ENCODE peak calls at places on chromosomes 6 and 20, in four cellular contexts. V is esophagus muscularis mucosa, K is transverse colon, C is H1. Z is an unnamed sample.
A peak's percentile ranks its signal among the peaks of the same experiment; 100 is the strongest.

GRCh38 chr6:136774228-136775041 is 17.8 kb downstream of the MAP3K5 start:
- DNase-seq in V (no peak), K (no peak), C (no peak), Z (no peak)

GRCh38 chr20:2652724-2653510 is 485 bp downstream of the NOP56 start:
- DNase-seq in V (no peak), K (peak; percentile 12), C (no peak), Z (peak; percentile 74)

GRCh38 chr6:53790886-53791285 is 3.9 kb upstream of the LRRC1 start:
- DNase-seq in V (no peak), K (no peak), C (no peak), Z (no peak)

GRCh38 chr6:30556714-30556963 is 350 bp upstream of the GNL1 start:
- DNase-seq in V (peak; percentile 96), K (peak; percentile 91), C (no peak), Z (peak; percentile 95)

GRCh38 chr20:37384683-37385174 is 38.8 kb downstream of the SRC start:
- DNase-seq in V (no peak), K (peak; percentile 71), C (peak; percentile 94), Z (peak; percentile 76)

GRCh38 chr6:16302721-16303552 is 64.5 kb downstream of the GMPR start:
- DNase-seq in V (no peak), K (no peak), C (no peak), Z (no peak)

GRCh38 chr6:48535569-48535968 is 424.6 kb upstream of the PTCHD4 start:
- DNase-seq in V (no peak), K (no peak), C (no peak), Z (no peak)

GRCh38 chr6:87943191-87943590 is 104.5 kb upstream of the SPACA1 start:
- DNase-seq in V (peak; percentile 57), K (no peak), C (no peak), Z (no peak)

GRCh38 chr20:58712116-58712822 is 19.7 kb downstream of the NPEPL1 start:
- DNase-seq in V (peak; percentile 60), K (peak; percentile 5), C (peak; percentile 34), Z (peak; percentile 48)

GRCh38 chr20:18739785-18740184 is 73.8 kb upstream of the SCP2D1 start:
- DNase-seq in V (no peak), K (peak; percentile 42), C (no peak), Z (no peak)

GRCh38 chr20:48897298-48898044 is 24.0 kb upstream of the ARFGEF2 start:
- DNase-seq in V (no peak), K (no peak), C (no peak), Z (no peak)

GRCh38 chr20:4439461-4439860 is 282.2 kb upstream of the PRND start:
- DNase-seq in V (no peak), K (no peak), C (no peak), Z (no peak)

GRCh38 chr6:110509617-110510231 is 33.3 kb upstream of the SLC22A16 start:
- DNase-seq in V (no peak), K (no peak), C (no peak), Z (no peak)

GRCh38 chr6:6006428-6007310 is at the start of gene NRN1:
- DNase-seq in V (no peak), K (no peak), C (peak; percentile 54), Z (no peak)

GRCh38 chr6:1405221-1405620 is 15.8 kb downstream of the FOXF2 start:
- DNase-seq in V (no peak), K (no peak), C (no peak), Z (no peak)

GRCh38 chr20:45410887-45411286 is 2.8 kb downstream of the DBNDD2 start:
- DNase-seq in V (no peak), K (no peak), C (no peak), Z (no peak)

GRCh38 chr6:35955970-35956369 is 35.1 kb upstream of the SRPK1 start:
- DNase-seq in V (no peak), K (no peak), C (no peak), Z (no peak)

GRCh38 chr6:31834704-31835375 is 7.3 kb downstream of the HSPA1B start:
- DNase-seq in V (peak; percentile 96), K (peak; percentile 81), C (peak; percentile 89), Z (peak; percentile 90)

DNA sequence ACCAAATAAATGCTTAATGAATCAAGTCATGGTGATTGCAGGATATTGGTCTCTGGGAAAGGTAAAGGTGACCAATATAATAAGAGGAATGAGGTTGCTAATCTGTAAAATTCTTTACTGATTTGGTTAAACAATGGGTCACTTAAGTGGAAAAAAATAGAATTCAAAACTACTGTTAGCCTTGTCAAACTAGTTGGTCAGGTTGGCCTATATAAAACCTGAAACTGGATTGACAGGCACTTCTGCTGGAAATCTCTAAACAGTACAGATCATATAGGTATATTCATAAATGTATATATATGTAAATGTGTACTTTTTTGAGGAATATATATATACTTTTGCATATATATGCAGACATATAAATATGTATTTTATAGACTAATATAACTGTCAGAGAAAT is 19.7 kb downstream of the PLCB4 start:
- DNase-seq in V (no peak), K (no peak), C (no peak), Z (no peak)
- TF ChIP-seq POLR2AphosphoS5 in V (no peak), K (no peak), C (no peak), Z (no peak)

GRCh38 chr20:50264534-50265145 is 74.0 kb downstream of the CEBPB start:
- DNase-seq in V (no peak), K (no peak), C (no peak), Z (no peak)
- TF ChIP-seq EP300 in V (no peak), K (no peak), C (no peak), Z (no peak)

GRCh38 chr20:14234666-14235295 is 102.6 kb downstream of the FLRT3 start:
- DNase-seq in V (no peak), K (no peak), C (no peak), Z (no peak)

GRCh38 chr20:14232650-14233049 is 104.8 kb downstream of the FLRT3 start:
- DNase-seq in V (no peak), K (no peak), C (no peak), Z (no peak)

DNA sequence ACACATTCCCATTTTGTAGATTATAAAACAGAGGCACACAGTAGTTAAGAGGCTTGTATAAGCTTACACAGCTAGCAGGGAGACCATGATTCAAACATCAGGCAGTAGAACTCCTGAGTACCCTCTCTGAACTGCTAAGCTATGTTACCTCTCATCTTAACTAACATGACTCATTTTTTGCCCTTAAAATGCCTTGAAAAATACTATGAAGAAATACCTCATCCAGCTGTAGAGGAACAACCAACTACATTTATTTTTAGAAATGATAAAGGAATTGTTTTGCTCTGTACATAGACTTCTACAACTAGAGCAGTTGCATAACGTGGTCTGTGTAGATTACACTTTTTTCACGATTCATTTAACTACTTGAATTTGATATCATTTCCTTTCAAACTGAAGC is 102.1 kb downstream of the FLRT3 start:
- DNase-seq in V (no peak), K (no peak), C (no peak), Z (no peak)
- H3K4me3 ChIP-seq in V (no peak overlapping the region), K (no peak overlapping the region), C (no peak overlapping the region), Z (no peak overlapping the region)

GRCh38 chr6:26195376-26195923 is 108.2 kb downstream of the HFE start:
- DNase-seq in V (peak; percentile 95), K (peak; percentile 93), C (peak; percentile 64), Z (peak; percentile 94)
- TF ChIP-seq POLR2AphosphoS5 in V (peak; percentile 91), K (peak; percentile 90), C (peak; percentile 89), Z (no peak)

DNA sequence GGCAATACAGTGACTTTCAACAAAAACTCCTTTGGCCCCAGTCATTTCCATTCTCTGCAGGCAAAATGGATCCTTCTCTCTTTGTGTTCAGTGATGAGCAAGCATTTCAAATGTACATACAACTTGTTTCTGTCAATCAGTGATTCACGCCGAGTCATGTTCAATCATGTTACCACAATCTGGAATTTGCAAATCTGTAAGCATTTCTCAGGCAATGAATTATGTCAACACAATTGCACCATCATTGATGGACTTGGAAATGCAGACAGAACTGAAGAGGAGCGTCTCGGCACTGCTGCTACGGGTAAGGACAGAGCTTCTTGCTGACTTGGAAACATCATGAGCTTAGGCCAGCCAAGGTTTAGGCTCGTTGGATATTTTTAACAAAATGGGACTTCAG is 132.8 kb upstream of the AGPAT4 start:
- DNase-seq in V (no peak), K (no peak), C (no peak), Z (no peak)
- TF ChIP-seq EP300 in V (no peak), K (no peak), C (no peak), Z (no peak)